ENCODE peak calls at places on chromosomes 2 and 18, in five cellular contexts. E is body of pancreas, I is HCT116, V is adrenal gland, U is tibial nerve. T is an unnamed sample.
A peak's percentile ranks its signal among the peaks of the same experiment; 100 is the strongest.

GRCh38 chr2:96683972-96684820 is 41.6 kb downstream of the FER1L5 start:
- DNase-seq in E (no peak), I (no peak), V (no peak), U (no peak), T (peak; percentile 25)

GRCh38 chr2:118150294-118150693 is 62.0 kb downstream of the INSIG2 start:
- DNase-seq in E (no peak), I (no peak), V (no peak), U (no peak), T (no peak)

GRCh38 chr2:136894007-136894634 is 128.8 kb downstream of the THSD7B start:
- DNase-seq in E (no peak), I (no peak), V (no peak), U (no peak), T (no peak)

GRCh38 chr2:189366349-189366748 is 74.9 kb upstream of the WDR75 start:
- DNase-seq in E (no peak), I (no peak), V (no peak), U (no peak), T (no peak)

GRCh38 chr2:58540680-58541079 is 299.6 kb upstream of the FANCL start:
- DNase-seq in E (no peak), I (no peak), V (no peak), U (no peak), T (no peak)

GRCh38 chr2:96386470-96386869 is 50.9 kb downstream of the NCAPH start:
- DNase-seq in E (no peak), I (no peak), V (no peak), U (no peak), T (no peak)

GRCh38 chr2:119694470-119694993 is 15.5 kb downstream of the TMEM177 start:
- DNase-seq in E (no peak), I (no peak), V (no peak), U (no peak), T (no peak)

GRCh38 chr2:144550916-144551315 is 31.0 kb upstream of the ZEB2 start:
- DNase-seq in E (no peak), I (no peak), V (no peak), U (no peak), T (no peak)

GRCh38 chr2:174573621-174574081 is 24.0 kb downstream of the WIPF1 start:
- DNase-seq in E (no peak), I (no peak), V (no peak), U (no peak), T (no peak)

GRCh38 chr18:73681912-73682311 is 465.7 kb downstream of the FBXO15 start:
- DNase-seq in E (no peak), I (no peak), V (no peak), U (no peak), T (no peak)

GRCh38 chr2:133218204-133218603 is 350.1 kb downstream of the NCKAP5 start:
- DNase-seq in E (no peak), I (no peak), V (no peak), U (no peak), T (no peak)

GRCh38 chr2:173588931-173589369 is 234.3 kb downstream of the CDCA7 start:
- DNase-seq in E (no peak), I (no peak), V (no peak), U (no peak), T (no peak)

GRCh38 chr18:3604626-3605408 is 154.8 kb downstream of the TGIF1 start:
- DNase-seq in E (no peak), I (no peak), V (no peak), U (no peak), T (no peak)

GRCh38 chr2:8094571-8094970 is 587.3 kb upstream of the ID2 start:
- DNase-seq in E (no peak), I (no peak), V (no peak), U (no peak), T (no peak)

GRCh38 chr18:63986885-63987284 is 17.0 kb downstream of the SERPINB8 start:
- DNase-seq in E (no peak), I (no peak), V (no peak), U (no peak), T (no peak)

GRCh38 chr2:152067823-152068222 is 31.0 kb downstream of the CACNB4 start:
- DNase-seq in E (no peak), I (no peak), V (no peak), U (no peak), T (no peak)

GRCh38 chr2:232632904-232633412 is 446 bp upstream of the EFHD1 start:
- DNase-seq in E (peak; percentile 18), I (no peak), V (peak; percentile 24), U (peak; percentile 38), T (no peak)

GRCh38 chr2:214731008-214731407 is 78.5 kb downstream of the BARD1 start:
- DNase-seq in E (no peak), I (no peak), V (no peak), U (no peak), T (no peak)

DNA sequence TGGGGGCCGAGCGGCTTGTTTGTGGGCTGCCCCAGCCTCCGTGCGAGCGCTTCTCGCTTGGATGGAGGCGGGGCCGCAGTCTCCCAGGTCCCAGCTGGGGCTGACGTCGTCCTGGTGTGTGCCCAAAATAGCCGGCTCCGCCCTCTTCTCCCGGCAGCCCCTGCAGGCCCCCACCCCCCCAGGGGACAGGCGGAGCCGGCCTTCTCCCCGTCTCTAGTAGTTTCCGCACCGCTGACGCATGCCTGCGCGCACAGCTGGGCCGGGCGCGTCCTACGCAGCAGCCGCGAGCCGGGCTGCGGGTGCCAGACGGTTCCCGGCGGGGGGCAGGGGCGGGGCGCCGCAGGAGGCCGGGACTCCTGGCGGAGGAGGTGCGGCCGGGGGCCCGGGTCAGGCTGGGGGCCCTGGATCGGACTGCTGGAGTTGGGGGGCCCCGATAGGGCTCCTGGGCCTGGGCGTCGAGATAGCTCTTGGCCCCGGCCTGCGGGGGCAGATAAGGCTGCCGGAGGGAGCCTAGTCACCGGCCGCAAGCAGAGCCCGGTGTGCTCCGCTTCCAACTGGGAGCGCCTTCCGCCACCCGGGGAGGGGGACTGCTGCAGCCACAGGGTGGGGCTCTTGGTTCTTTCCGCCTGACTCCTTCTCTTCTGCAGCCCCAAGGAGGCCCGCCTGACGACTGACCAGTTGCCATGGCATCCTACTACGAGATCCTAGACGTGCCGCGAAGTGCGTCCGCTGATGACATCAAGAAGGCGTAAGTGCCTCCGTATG is at the start of gene DNAJB2:
- DNase-seq in E (peak; percentile 99), I (peak; percentile 94), V (peak; percentile 99), U (peak; percentile 96), T (peak; percentile 99)
- TF ChIP-seq CTCF in E (peak; percentile 12), I (no peak), V (no peak), U (no peak), T (no peak)

DNA sequence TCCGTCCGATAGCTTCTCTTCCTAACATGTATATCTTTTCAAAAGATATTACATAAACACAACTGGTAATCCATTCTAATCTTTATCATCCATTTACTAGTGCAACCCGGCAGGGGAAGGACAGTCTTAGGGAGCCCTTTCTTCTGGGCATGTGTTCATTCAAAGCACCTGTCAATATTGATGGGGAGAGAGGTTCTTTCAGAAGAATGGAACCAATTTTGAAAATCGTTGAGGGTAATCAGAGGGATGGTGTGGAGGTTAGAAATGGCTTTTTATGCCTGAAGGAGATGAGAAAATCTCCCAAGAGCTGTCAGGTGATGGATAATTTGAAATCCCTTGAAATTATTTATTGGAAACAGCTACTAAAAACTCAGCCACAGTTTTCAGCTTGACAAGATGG is 561.9 kb upstream of the DCC start:
- DNase-seq in E (no peak), I (no peak), V (no peak), U (no peak), T (no peak)
- H3K9me3 ChIP-seq in E (no peaks in the 10 kb centered on the region), I (peaks cover 18% of the 10 kb centered on the region), V (no peaks in the 10 kb centered on the region), U (no peaks in the 10 kb centered on the region), T (no peaks in the 10 kb centered on the region)

GRCh38 chr2:47655563-47655880 is 127.4 kb upstream of the MSH6 start:
- DNase-seq in E (no peak), I (no peak), V (no peak), U (no peak), T (no peak)

GRCh38 chr2:47654790-47655562 is 128.0 kb upstream of the MSH6 start:
- DNase-seq in E (no peak), I (no peak), V (no peak), U (no peak), T (no peak)

GRCh38 chr2:47652041-47652713 is 130.8 kb upstream of the MSH6 start:
- DNase-seq in E (no peak), I (no peak), V (no peak), U (no peak), T (no peak)

GRCh38 chr2:47653036-47653435 is 129.9 kb upstream of the MSH6 start:
- DNase-seq in E (no peak), I (no peak), V (no peak), U (no peak), T (no peak)

GRCh38 chr2:47653909-47654789 is 128.8 kb upstream of the MSH6 start:
- DNase-seq in E (peak; percentile 36), I (no peak), V (no peak), U (no peak), T (peak; percentile 68)
- TF ChIP-seq CTCF in E (peak; percentile 16), I (no peak), V (no peak), U (no peak), T (no peak)

GRCh38 chr2:2909086-2910035 is 468.3 kb downstream of the EIPR1 start:
- DNase-seq in E (no peak), I (no peak), V (no peak), U (no peak), T (no peak)

GRCh38 chr2:2912731-2913130 is 464.9 kb downstream of the EIPR1 start:
- DNase-seq in E (no peak), I (no peak), V (no peak), U (no peak), T (no peak)

GRCh38 chr2:2913601-2914120 is 464.0 kb downstream of the EIPR1 start:
- DNase-seq in E (no peak), I (no peak), V (no peak), U (no peak), T (no peak)

GRCh38 chr2:2914252-2914651 is 463.4 kb downstream of the EIPR1 start:
- DNase-seq in E (no peak), I (no peak), V (no peak), U (no peak), T (no peak)

GRCh38 chr2:2910259-2910658 is 467.4 kb downstream of the EIPR1 start:
- DNase-seq in E (no peak), I (no peak), V (no peak), U (no peak), T (no peak)
- H3K9me3 ChIP-seq in E (no peaks in the 10 kb centered on the region), I (no peaks in the 10 kb centered on the region), V (no peaks in the 10 kb centered on the region), U (no peaks in the 10 kb centered on the region), T (peaks cover 2% of the 10 kb centered on the region)

GRCh38 chr2:235514627-235515363 is 21.0 kb downstream of the AGAP1 start:
- DNase-seq in E (no peak), I (no peak), V (no peak), U (no peak), T (peak; percentile 82)
- TF ChIP-seq CTCF in E (no peak), I (no peak), V (no peak), U (no peak), T (peak; percentile 54)

GRCh38 chr2:89819809-89820208 is 1128.3 kb downstream of the RPIA start:
- DNase-seq in E (no peak), I (no peak), V (no peak), U (no peak), T (no peak)
- H3K9me3 ChIP-seq in E (peaks cover 5% of the 10 kb centered on the region), I (peaks cover 68% of the 10 kb centered on the region), V (no peaks in the 10 kb centered on the region), U (peaks cover 49% of the 10 kb centered on the region), T (peaks cover 32% of the 10 kb centered on the region)